ENCODE peak calls at places on chromosomes 11 and 22, in nine cellular contexts. A is effector memory CD8-positive, alpha-beta T cell; I is neuronal stem cell; S is activated CD4-positive, alpha-beta memory T cell treated with anti-CD3 and anti-CD28 coated beads, Interleukin-2, amount 10 ng/mL, durations not matched to agents 7 days and 5 days; B is posterior vena cava; Z is cerebellar nuclear complex; T is heart right ventricle; N is activated gamma-delta T cell treated with Interleukin-2 at 50 U/mL for 16 hours; C is fibroblast of villous mesenchyme. O is an unnamed sample.

GRCh38 chr11:66561178-66561974 is 7.0 kb downstream of the CTSF start:
- DNase-seq in A (no peak), I (no peak), S (no peak), B (no peak), Z (no peak), T (no peak), N (no peak), C (no peak), O (no peak)

GRCh38 chr11:69156218-69156639 is 494 bp downstream of the SMIM38 start:
- DNase-seq in A (no peak), I (no peak), S (no peak), B (no peak), Z (no peak), T (no peak), N (no peak), C (no peak), O (no peak)

GRCh38 chr22:37060801-37061610 is 9.5 kb downstream of the KCTD17 start:
- DNase-seq in A (no peak), I (no peak), S (peak), B (no peak), Z (no peak), T (no peak), N (no peak), C (no peak), O (no peak)

GRCh38 chr11:69443138-69443967 is 38.1 kb upstream of the LINC01488 start:
- DNase-seq in A (peak), I (peak), S (peak), B (peak), Z (no peak), T (peak), N (peak), C (peak), O (peak)

GRCh38 chr22:32499666-32500065 is 25.1 kb downstream of the FBXO7 start:
- DNase-seq in A (no peak), I (no peak), S (no peak), B (no peak), Z (no peak), T (no peak), N (no peak), C (peak), O (no peak)

GRCh38 chr22:44532466-44533025 is 34.5 kb upstream of the RTL6 start:
- DNase-seq in A (no peak), I (no peak), S (no peak), B (peak), Z (no peak), T (no peak), N (no peak), C (no peak), O (no peak)

GRCh38 chr11:83951521-83951920 is 665.4 kb upstream of the CCDC90B start:
- DNase-seq in A (no peak), I (no peak), S (no peak), B (no peak), Z (no peak), T (no peak), N (no peak), C (no peak), O (no peak)

GRCh38 chr11:75583710-75584658 is 21.9 kb downstream of the SERPINH1 start:
- DNase-seq in A (no peak), I (peak), S (peak), B (peak), Z (no peak), T (peak), N (no peak), C (peak), O (peak)

GRCh38 chr11:123640677-123641494 is 13.5 kb downstream of the SCN3B start:
- DNase-seq in A (no peak), I (peak), S (peak), B (no peak), Z (no peak), T (peak), N (peak), C (peak), O (no peak)

O was measured in GDM1.